ENCODE peak calls at places on chromosome 2, in five cellular contexts. F, H, J, Z and G are unnamed samples. For H3K36me3 and H3K4me1, the result is how much of the 10 kb centered on the place peaks cover.

GRCh38 chr2:226475650-226476049 is 324.0 kb downstream of the IRS1 start:
- DNase-seq in F (peak), H (no peak), J (no peak), Z (peak), G (peak)

GRCh38 chr2:216942465-216942864 is 82.6 kb upstream of the TNP1 start:
- DNase-seq in F (no peak), H (no peak), J (no peak), Z (no peak), G (no peak)

GRCh38 chr2:43405829-43406228 is 179.4 kb upstream of the ZFP36L2 start:
- DNase-seq in F (no peak), H (no peak), J (no peak), Z (no peak), G (no peak)

GRCh38 chr2:25920326-25920725 is 42.0 kb upstream of the ASXL2 start:
- DNase-seq in F (no peak), H (no peak), J (no peak), Z (peak), G (no peak)

GRCh38 chr2:235170536-235171510 is 219.0 kb downstream of the SH3BP4 start:
- DNase-seq in F (peak), H (peak), J (no peak), Z (peak), G (peak)

GRCh38 chr2:113182471-113183260 is 8.9 kb downstream of the PSD4 start:
- DNase-seq in F (no peak), H (no peak), J (no peak), Z (no peak), G (no peak)

GRCh38 chr2:193103064-193103463 is 908.3 kb upstream of the TMEFF2 start:
- DNase-seq in F (no peak), H (no peak), J (peak), Z (peak), G (peak)

GRCh38 chr2:19392191-19392590 is 33.8 kb upstream of the OSR1 start:
- DNase-seq in F (no peak), H (no peak), J (no peak), Z (no peak), G (no peak)

GRCh38 chr2:143161982-143162837 is 33.0 kb downstream of the ARHGAP15 start:
- DNase-seq in F (peak), H (no peak), J (peak), Z (peak), G (no peak)

GRCh38 chr2:101766871-101767739 is 69.6 kb downstream of the MAP4K4 start:
- DNase-seq in F (no peak), H (no peak), J (peak), Z (peak), G (peak)

GRCh38 chr2:64311948-64312621 is 141.9 kb upstream of the LGALSL start:
- DNase-seq in F (peak), H (peak), J (peak), Z (peak), G (peak)

GRCh38 chr2:113848758-113849460 is 41.0 kb upstream of the ACTR3 start:
- DNase-seq in F (peak), H (peak), J (peak), Z (peak), G (no peak)

GRCh38 chr2:241638063-241638660 is 669 bp downstream of the ATG4B start:
- DNase-seq in F (no peak), H (no peak), J (no peak), Z (peak), G (no peak)

GRCh38 chr2:49687873-49688272 is 533.6 kb upstream of the FSHR start:
- DNase-seq in F (no peak), H (no peak), J (no peak), Z (peak), G (no peak)

GRCh38 chr2:168180914-168181313 is 66.5 kb downstream of the STK39 start:
- DNase-seq in F (no peak), H (no peak), J (peak), Z (no peak), G (no peak)

GRCh38 chr2:95323347-95324155 is 26.4 kb downstream of the KCNIP3 start:
- DNase-seq in F (peak), H (no peak), J (peak), Z (peak), G (peak)

GRCh38 chr2:111900859-111901258 is 2.5 kb downstream of the MERTK start:
- DNase-seq in F (no peak), H (no peak), J (peak), Z (peak), G (peak)

GRCh38 chr2:183284606-183285005 is 160.4 kb downstream of the NUP35 start:
- DNase-seq in F (no peak), H (peak), J (no peak), Z (peak), G (no peak)

GRCh38 chr2:178542569-178542968 is 62.3 kb downstream of the PLEKHA3 start:
- DNase-seq in F (no peak), H (no peak), J (no peak), Z (no peak), G (no peak)

GRCh38 chr2:178542161-178542560 is 61.9 kb downstream of the PLEKHA3 start:
- DNase-seq in F (no peak), H (no peak), J (no peak), Z (no peak), G (no peak)
- H3K36me3 ChIP-seq in F (under half), H (under half), J (under half), Z (under half), G (under half)

DNA sequence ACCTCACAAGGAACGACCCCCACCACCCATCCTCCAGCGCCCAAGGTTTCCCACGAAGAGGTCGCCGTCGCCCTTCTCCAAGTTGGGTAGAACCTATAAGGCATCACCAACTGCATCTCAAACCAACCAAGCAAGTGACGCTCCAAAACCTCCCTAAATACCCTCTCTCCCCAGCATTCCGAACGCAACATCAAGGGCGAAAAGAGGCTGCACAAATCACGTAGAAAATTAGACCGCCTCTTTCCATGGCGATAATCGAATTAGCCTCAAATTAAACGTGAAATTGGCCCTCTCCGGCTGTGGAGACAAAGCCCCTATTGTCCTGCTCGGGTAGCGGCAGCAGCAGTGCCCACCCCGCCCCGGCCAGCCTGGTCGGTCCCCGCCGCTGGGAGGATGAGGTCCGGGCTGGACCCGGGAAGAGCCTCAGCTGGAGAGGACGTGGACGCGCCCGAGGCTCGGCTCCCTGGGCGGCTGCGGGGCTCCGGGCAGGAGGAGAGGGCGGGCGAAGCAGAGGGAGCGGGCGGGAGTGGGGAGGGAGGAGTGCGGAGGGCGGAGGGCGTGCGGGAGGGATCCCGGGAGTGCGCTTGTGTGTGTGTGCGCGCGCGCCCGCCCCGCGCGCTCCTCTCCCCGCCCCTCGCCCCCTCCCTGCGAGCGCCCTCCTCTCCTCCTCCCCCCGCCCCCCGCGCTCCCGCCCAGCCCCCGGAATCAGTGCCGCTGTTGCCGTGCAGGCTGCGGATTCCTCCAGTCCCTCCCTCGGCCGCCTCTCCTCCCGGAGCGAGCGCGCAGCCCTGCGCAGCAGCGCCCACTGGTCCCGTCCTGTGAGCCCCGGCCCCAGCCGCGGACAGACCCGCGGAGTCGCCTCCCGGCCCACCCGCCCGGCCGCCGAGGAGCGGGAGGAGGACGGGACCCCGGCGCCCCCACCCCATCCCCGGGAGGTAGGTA is at the start of gene SPTBN1:
- DNase-seq in F (peak), H (no peak), J (peak), Z (peak), G (peak)
- TF ChIP-seq EZH2 in F (no peak), H (peak), J (no peak), Z (no peak), G (no peak)

GRCh38 chr2:191383486-191383885 is 138.3 kb downstream of the MYO1B start:
- DNase-seq in F (no peak), H (no peak), J (no peak), Z (no peak), G (no peak)
- H3K4me1 ChIP-seq in F (under half), H (under half), J (under half), Z (half or more), G (under half)

GRCh38 chr2:191677646-191678436 is at the start of gene NABP1:
- DNase-seq in F (peak), H (no peak), J (peak), Z (peak), G (peak)

GRCh38 chr2:191682148-191682547 is 4.2 kb downstream of the NABP1 start:
- DNase-seq in F (no peak), H (no peak), J (no peak), Z (peak), G (no peak)

GRCh38 chr2:191678437-191679110 is 638 bp downstream of the NABP1 start:
- DNase-seq in F (no peak), H (no peak), J (peak), Z (peak), G (peak)

GRCh38 chr2:191679818-191680600 is 2.1 kb downstream of the NABP1 start:
- DNase-seq in F (peak), H (no peak), J (no peak), Z (peak), G (no peak)

GRCh38 chr2:191680639-191681038 is 2.7 kb downstream of the NABP1 start:
- DNase-seq in F (no peak), H (no peak), J (no peak), Z (no peak), G (no peak)
- H3K36me3 ChIP-seq in F (under half), H (under half), J (under half), Z (under half), G (under half)

GRCh38 chr2:98387478-98387877 is 41.2 kb downstream of the CNGA3 start:
- DNase-seq in F (no peak), H (no peak), J (no peak), Z (no peak), G (no peak)

GRCh38 chr2:98388081-98388480 is 41.8 kb downstream of the CNGA3 start:
- DNase-seq in F (no peak), H (no peak), J (no peak), Z (no peak), G (no peak)

GRCh38 chr2:98383166-98383565 is 36.9 kb downstream of the CNGA3 start:
- DNase-seq in F (no peak), H (no peak), J (no peak), Z (no peak), G (no peak)

GRCh38 chr2:98382739-98383138 is 36.5 kb downstream of the CNGA3 start:
- DNase-seq in F (no peak), H (no peak), J (no peak), Z (no peak), G (no peak)

GRCh38 chr2:98385050-98385699 is 38.9 kb downstream of the CNGA3 start:
- DNase-seq in F (peak), H (peak), J (peak), Z (peak), G (peak)
- TF ChIP-seq EZH2 in F (no peak), H (no peak), J (no peak), Z (no peak), G (no peak)

DNA sequence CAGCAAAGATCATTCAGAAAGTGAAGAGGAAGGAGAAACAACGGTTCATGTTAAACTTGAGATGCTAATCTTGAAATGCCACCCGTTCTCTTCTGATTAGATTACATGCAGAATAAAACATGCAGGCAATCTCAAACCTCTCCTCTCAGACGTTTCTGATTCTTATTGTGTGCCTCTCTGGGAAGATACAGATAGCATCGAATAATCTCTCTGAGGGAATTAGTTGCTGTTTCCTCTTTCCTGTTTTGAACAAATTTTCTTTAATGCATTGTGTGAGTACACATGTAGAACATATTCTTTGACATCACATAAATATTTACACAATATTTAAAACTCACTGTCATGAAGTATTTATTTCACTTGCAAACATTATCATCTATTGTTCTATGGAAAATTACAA is 313.5 kb downstream of the PRKCE start:
- DNase-seq in F (no peak), H (no peak), J (no peak), Z (no peak), G (no peak)
- H3K4me1 ChIP-seq in F (half or more), H (under half), J (under half), Z (half or more), G (half or more)

GRCh38 chr2:224366269-224366668 is 35.6 kb downstream of the FAM124B start:
- DNase-seq in F (no peak), H (no peak), J (no peak), Z (peak), G (no peak)

GRCh38 chr2:224359569-224359968 is 42.3 kb downstream of the FAM124B start:
- DNase-seq in F (no peak), H (no peak), J (peak), Z (peak), G (no peak)

GRCh38 chr2:224362094-224362493 is 39.8 kb downstream of the FAM124B start:
- DNase-seq in F (no peak), H (no peak), J (no peak), Z (no peak), G (no peak)

GRCh38 chr2:224360801-224361251 is 41.1 kb downstream of the FAM124B start:
- DNase-seq in F (no peak), H (no peak), J (no peak), Z (peak), G (no peak)

DNA sequence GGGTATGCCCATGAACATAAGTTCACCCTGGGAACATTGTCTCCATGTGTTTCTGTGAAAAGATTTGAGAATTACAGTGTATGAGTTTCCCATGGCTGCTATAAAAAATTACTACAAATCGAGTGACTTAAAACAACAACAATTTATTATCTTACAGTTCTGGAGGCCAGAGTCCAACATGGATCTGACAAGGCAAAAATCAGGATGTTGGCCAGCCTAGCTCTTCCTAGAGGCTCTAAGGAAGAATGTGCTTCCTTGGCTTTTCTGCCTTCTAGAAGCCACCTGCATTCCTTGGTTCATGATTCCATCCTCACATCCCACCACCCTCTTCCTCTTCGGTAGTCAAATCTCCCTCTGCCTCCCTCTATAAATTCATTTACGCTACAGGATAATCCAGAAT is 38.6 kb downstream of the FAM124B start:
- DNase-seq in F (no peak), H (no peak), J (no peak), Z (no peak), G (no peak)
- H3K36me3 ChIP-seq in F (under half), H (under half), J (under half), Z (under half), G (under half)

DNA sequence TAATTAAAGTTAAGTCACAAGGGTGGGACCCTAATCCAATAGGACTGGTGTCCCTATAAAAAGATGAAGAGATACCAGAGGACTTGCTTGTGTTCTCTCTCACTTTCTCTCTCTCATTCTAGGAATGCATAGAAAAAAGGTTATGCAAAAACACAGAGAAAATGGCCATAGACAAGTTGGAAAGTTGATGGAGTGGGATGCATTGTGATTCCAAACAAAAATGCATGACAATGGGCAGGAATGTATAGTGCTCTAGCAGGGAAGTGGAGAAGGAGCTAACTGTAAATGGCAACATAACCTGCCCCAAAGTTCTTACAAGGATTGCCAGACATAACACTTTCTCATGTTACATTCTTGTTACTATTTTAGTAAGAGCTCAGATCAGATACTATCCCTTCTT is 301.6 kb upstream of the LRATD1 start:
- DNase-seq in F (no peak), H (no peak), J (no peak), Z (no peak), G (no peak)
- TF ChIP-seq EZH2 in F (no peak), H (no peak), J (no peak), Z (no peak), G (no peak)

DNA sequence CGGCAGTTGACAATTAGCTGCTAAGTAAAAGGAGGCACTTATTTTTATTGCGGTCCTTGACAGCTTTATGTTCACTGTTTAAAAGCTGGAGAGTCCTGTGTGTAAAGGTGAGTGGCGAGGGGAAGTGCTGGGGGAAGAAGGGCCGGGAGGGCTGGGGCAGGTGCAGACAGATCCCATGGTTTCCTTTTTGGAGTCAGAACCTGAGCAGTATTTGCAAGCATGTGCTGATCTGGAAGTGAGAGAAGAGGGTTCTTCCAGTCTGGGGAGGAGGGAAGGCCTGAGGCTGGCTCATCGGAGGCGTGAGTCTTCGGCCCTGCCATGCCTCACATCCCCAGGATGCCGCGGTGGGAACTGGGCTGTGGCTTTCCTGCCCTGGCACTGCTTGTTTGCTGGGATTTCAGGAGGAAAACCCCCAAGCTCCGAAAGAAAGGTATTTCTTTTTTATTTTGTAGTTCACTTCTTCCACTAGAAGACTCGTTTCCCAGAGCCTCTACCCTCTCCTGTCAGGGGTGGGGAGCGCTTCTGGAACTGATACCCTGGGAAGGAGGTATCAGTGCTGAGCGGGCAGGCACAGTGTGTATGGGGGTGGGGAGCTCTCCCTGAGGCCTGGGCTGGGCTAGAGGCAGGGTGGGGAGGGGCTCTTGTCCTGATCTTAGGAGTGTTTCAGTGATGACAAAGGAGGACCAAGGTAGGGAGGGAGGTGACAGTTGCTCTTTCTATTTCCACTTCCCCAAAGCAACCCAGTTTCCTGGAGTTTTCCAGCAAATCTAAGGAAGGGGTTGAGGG is 65.2 kb downstream of the ARHGAP25 start:
- DNase-seq in F (no peak), H (peak), J (no peak), Z (no peak), G (no peak)
- H3K4me1 ChIP-seq in F (under half), H (half or more), J (under half), Z (under half), G (under half)

DNA sequence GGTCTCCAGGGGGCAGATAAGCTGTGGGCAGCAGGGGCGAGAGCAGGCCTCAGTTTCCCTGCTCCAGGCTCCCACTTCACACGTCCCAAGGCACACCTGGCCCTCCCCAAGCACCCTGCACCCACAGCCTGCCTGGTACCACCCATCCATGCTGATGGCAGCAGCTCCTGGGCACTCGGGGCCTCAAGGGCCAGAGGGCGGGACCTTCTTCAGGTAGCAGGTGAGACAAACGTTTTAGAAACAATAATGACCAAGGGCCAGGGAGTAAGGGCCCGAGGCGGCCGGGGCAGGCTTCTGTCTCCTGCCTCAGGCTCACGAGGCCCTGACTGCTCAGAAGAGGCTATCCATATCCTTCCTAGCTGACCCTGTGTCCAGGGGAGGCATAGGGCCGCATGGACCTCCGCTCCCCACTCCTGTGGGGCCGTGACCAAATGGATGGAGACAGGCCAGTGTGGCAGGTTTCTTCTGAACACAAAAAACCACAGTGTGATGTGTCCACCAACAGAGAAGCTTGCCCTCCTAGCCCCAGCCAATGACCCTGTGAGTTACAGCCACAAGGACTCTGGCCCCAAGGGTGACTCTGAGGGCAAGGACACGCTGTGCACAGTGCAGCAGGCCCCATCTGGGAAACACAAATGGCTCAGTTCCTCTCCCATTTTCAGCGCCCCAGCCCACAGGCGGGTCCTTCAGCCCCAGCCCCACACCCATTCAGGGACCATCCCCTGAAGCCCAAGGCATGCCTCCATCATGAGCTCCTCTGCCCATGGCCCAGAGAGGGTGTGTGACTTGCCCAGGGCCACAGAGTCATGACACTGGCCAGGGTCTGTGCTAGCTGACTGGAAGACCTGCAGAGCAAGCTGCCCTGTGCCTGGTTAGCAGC is 48.1 kb downstream of the HS6ST1 start:
- DNase-seq in F (no peak), H (no peak), J (peak), Z (no peak), G (no peak)
- H3K36me3 ChIP-seq in F (under half), H (under half), J (half or more), Z (under half), G (under half)